ENCODE peak calls at places on chromosomes 7 and 10, in six cellular contexts. One of them, this sample, is unnamed.

GRCh38 chr10:86053675-86054074 is 312.9 kb downstream of the GRID1 start:
- DNase-seq in GM12878: no peak
- DNase-seq in K562: no peak
- DNase-seq in GM12891: no peak
- DNase-seq in HepG2: no peak
- DNase-seq in H1: no peak
- DNase-seq in this sample: no peak

GRCh38 chr10:76150139-76150885 is 718.9 kb downstream of the LRMDA start:
- DNase-seq in GM12878: no peak
- DNase-seq in K562: no peak
- DNase-seq in GM12891: no peak
- DNase-seq in HepG2: peak; percentile 96
- DNase-seq in H1: no peak
- DNase-seq in this sample: no peak

GRCh38 chr10:32050145-32050544 is 6.1 kb downstream of the KIF5B start:
- DNase-seq in GM12878: no peak
- DNase-seq in K562: no peak
- DNase-seq in GM12891: no peak
- DNase-seq in HepG2: no peak
- DNase-seq in H1: no peak
- DNase-seq in this sample: no peak

GRCh38 chr10:78552261-78552811 is 516.4 kb upstream of the ZMIZ1 start:
- DNase-seq in GM12878: no peak
- DNase-seq in K562: no peak
- DNase-seq in GM12891: no peak
- DNase-seq in HepG2: no peak
- DNase-seq in H1: no peak
- DNase-seq in this sample: no peak

GRCh38 chr10:22229756-22230330 is 12.0 kb upstream of the EBLN1 start:
- DNase-seq in GM12878: no peak
- DNase-seq in K562: peak; percentile 18
- DNase-seq in GM12891: no peak
- DNase-seq in HepG2: no peak
- DNase-seq in H1: no peak
- DNase-seq in this sample: no peak

GRCh38 chr7:34841326-34841725 is 183.3 kb downstream of the NPSR1 start:
- DNase-seq in GM12878: no peak
- DNase-seq in K562: no peak
- DNase-seq in GM12891: no peak
- DNase-seq in HepG2: no peak
- DNase-seq in H1: no peak
- DNase-seq in this sample: no peak

GRCh38 chr10:22669163-22669711 is 45.1 kb downstream of the PIP4K2A start:
- DNase-seq in GM12878: no peak
- DNase-seq in K562: no peak
- DNase-seq in GM12891: no peak
- DNase-seq in HepG2: no peak
- DNase-seq in H1: no peak
- DNase-seq in this sample: no peak

GRCh38 chr7:37162106-37162505 is 286.6 kb downstream of the ELMO1 start:
- DNase-seq in GM12878: no peak
- DNase-seq in K562: no peak
- DNase-seq in GM12891: no peak
- DNase-seq in HepG2: no peak
- DNase-seq in H1: no peak
- DNase-seq in this sample: no peak

GRCh38 chr7:100177040-100178001 is at the start of the genes GPC2 and STAG3:
- DNase-seq in GM12878: peak; percentile 76
- DNase-seq in K562: peak; percentile 98
- DNase-seq in GM12891: peak; percentile 89
- DNase-seq in HepG2: peak; percentile 85
- DNase-seq in H1: peak; percentile 97
- DNase-seq in this sample: peak; percentile 91
- TF ChIP-seq POLR2A in GM12878: no peak
- TF ChIP-seq POLR2A in K562: peak; percentile 62
- TF ChIP-seq POLR2A in GM12891: no peak
- TF ChIP-seq POLR2A in HepG2: no peak
- TF ChIP-seq POLR2A in H1: no peak
- TF ChIP-seq POLR2A in this sample: no peak

DNA sequence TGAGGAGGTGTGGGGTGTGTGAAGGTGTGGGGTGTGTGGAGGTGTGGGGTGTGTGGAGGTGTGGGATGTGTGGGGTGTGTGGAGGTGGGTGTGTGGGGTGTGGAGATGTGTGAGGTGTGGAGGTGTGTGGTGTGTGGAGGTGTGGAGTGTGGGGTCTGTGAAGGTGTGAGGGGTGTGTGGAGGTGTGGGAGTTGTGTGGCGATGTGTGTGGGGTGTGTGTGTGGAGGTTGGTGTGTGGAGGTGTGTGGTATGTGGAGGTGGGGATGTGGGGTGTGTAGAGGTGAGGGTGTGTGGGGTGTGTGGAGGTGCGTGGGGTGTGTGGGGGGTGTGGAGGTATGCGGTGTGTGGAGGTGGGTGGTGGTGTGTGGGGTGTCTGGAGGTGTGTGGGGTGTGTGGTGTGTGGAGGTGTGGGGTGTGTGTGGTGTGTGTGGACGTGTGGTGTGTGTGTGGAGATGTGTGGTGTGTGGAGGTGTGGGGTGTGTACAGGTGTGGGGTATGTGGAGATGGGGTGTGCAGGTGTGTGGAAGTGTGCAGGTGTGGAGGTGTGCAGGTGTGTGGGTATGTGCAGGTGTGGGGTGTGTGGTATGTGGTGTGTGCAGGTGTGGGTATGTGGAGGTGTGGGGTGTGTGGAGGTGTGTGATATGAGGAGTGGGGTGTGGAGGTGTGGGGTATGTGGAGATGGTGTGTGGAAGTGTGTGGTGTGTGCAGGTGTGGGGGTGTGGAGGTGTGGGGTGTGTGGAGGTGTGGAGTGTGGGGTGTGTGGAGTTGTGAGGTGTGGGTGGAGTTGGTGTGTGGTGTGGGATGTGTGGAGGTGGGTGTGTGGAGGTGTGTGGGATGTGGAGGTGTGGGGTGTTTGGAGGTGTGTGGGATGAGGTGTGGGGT is 34.5 kb downstream of the SPDYE17 start:
- DNase-seq in GM12878: no peak
- DNase-seq in K562: peak; percentile 14
- DNase-seq in GM12891: peak; percentile 21
- DNase-seq in HepG2: no peak
- DNase-seq in H1: no peak
- DNase-seq in this sample: no peak
- TF ChIP-seq TAF1 in GM12878: no peak
- TF ChIP-seq TAF1 in K562: no peak
- TF ChIP-seq TAF1 in GM12891: no peak
- TF ChIP-seq TAF1 in HepG2: no peak
- TF ChIP-seq TAF1 in H1: no peak
- TF ChIP-seq TAF1 in this sample: no peak

DNA sequence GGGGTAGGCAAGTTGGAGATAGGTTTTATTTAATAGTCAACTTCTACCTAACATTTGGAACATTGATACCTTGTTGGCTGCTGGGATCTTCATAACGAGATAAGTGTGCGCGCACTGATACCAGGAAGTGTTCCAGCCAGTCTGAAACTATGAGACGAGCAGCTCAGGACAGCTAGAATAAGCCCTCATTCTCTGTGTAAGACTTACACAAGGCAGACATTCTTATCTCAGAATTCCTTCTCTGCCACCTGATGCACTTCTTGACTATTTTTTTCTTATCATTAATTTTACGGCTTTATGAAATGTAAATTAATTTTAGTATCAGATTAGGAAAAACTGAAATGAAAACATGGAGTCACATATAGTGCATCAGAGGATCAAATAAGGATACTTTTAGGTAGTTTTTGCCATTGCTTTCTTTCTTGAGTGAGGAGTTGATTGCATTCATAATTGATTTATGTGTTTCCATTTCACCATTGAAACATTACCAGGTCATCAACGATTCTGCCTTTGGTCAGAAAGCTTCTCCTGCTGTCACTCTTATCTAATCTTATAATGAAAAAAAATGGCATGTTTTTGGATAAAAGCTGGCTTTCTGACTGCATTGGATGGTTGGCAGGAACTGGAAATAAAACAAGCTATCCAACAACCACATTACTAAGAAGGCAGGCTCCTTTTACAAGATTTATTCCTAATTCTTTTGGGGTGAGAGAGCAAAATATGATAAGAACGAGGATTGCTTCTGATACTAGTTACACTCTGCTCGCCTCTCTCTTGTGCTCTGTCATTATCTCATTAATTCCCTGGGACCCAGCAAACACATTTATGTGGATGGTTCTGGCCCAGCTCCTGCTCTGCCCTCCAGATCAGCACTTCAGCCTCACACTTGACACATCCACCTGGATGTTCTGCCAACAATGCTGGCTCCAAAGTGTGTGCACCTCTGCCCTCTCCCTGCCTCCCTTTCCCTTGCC is 40.4 kb upstream of the ABCB5 start:
- DNase-seq in GM12878: no peak
- DNase-seq in K562: no peak
- DNase-seq in GM12891: no peak
- DNase-seq in HepG2: no peak
- DNase-seq in H1: no peak
- DNase-seq in this sample: no peak
- TF ChIP-seq POLR2AphosphoS5 in GM12878: no peak
- TF ChIP-seq POLR2AphosphoS5 in K562: no peak
- TF ChIP-seq POLR2AphosphoS5 in GM12891: no peak
- TF ChIP-seq POLR2AphosphoS5 in HepG2: no peak
- TF ChIP-seq POLR2AphosphoS5 in H1: no peak
- TF ChIP-seq POLR2AphosphoS5 in this sample: no peak

GRCh38 chr10:99619851-99620712 is at the start of gene SLC25A28:
- DNase-seq in GM12878: peak; percentile 100
- DNase-seq in K562: peak; percentile 94
- DNase-seq in GM12891: peak; percentile 79
- DNase-seq in HepG2: peak; percentile 100
- DNase-seq in H1: peak; percentile 100
- DNase-seq in this sample: peak; percentile 83
- TF ChIP-seq POLR2A in GM12878: no peak
- TF ChIP-seq POLR2A in K562: no peak
- TF ChIP-seq POLR2A in GM12891: no peak
- TF ChIP-seq POLR2A in HepG2: peak; percentile 35
- TF ChIP-seq POLR2A in H1: no peak
- TF ChIP-seq POLR2A in this sample: no peak